ENCODE peak calls at places on chromosomes 13 and 19, in nine cellular contexts. E is GM23248; B is stimulated activated CD4-positive, alpha-beta T cell treated with anti-CD3 and anti-CD28 coated beads, Interleukin-4, amount 100 ng/mL, for 4 hours; T is SK-N-DZ; L is lower leg skin; S is H4; N is myocyte; U is AG08395; Q is neural crest cell. X is an unnamed sample.

GRCh38 chr13:95608640-95609280 is 35.7 kb downstream of the DZIP1 start:
- DNase-seq in L (no peak), Q (no peak), T (no peak), S (no peak), N (peak), B (no peak), E (peak), U (no peak), X (no peak)

GRCh38 chr19:7855426-7856276 is 18.5 kb downstream of the PRR36 start:
- DNase-seq in U (no peak), T (no peak), L (no peak), N (no peak), B (no peak), E (peak), S (no peak), Q (no peak), X (no peak)

GRCh38 chr19:676343-677105 is at the start of gene FSTL3:
- DNase-seq in S (no peak), U (peak), L (no peak), T (no peak), N (peak), Q (no peak), B (no peak), E (peak), X (peak)

GRCh38 chr13:30735025-30735967 is at the start of gene ALOX5AP:
- DNase-seq in B (peak), Q (no peak), S (no peak), T (no peak), L (no peak), N (no peak), U (no peak), E (no peak), X (no peak)

GRCh38 chr13:107299717-107300116 is 731.8 kb upstream of the ARGLU1 start:
- DNase-seq in S (no peak), E (no peak), U (no peak), N (no peak), L (no peak), T (no peak), Q (no peak), B (no peak), X (no peak)

GRCh38 chr13:112438094-112438493 is 61.9 kb downstream of the SPACA7 start:
- DNase-seq in U (no peak), T (no peak), N (no peak), E (no peak), B (no peak), L (no peak), Q (no peak), S (no peak), X (no peak)

GRCh38 chr13:46149272-46150133 is 32.5 kb downstream of the LCP1 start:
- DNase-seq in T (peak), N (no peak), S (no peak), B (peak), E (peak), L (no peak), U (no peak), Q (no peak), X (no peak)

GRCh38 chr19:19094513-19094912 is 30.7 kb downstream of the SLC25A42 start:
- DNase-seq in T (no peak), Q (no peak), U (no peak), E (no peak), S (no peak), L (no peak), N (no peak), B (no peak), X (no peak)

GRCh38 chr19:4861147-4861546 is 6.3 kb downstream of the PLIN3 start:
- DNase-seq in B (no peak), U (no peak), N (no peak), Q (no peak), L (peak), S (no peak), E (no peak), T (no peak), X (no peak)

GRCh38 chr19:1451916-1452801 is 2.2 kb downstream of the APC2 start:
- DNase-seq in E (no peak), N (peak), Q (peak), U (no peak), S (no peak), L (no peak), B (no peak), T (peak), X (no peak)

GRCh38 chr19:23543351-23543750 is 143.7 kb downstream of the ZNF675 start:
- DNase-seq in E (no peak), S (no peak), Q (no peak), T (no peak), N (no peak), U (no peak), L (no peak), B (no peak), X (no peak)

GRCh38 chr13:32553720-32554119 is 15.1 kb upstream of the N4BP2L2 start:
- DNase-seq in U (no peak), T (no peak), B (no peak), Q (no peak), L (no peak), N (no peak), E (no peak), S (no peak), X (no peak)

GRCh38 chr13:25733061-25733491 is 318.7 kb downstream of the SHISA2 start:
- DNase-seq in Q (no peak), B (no peak), L (no peak), T (no peak), N (peak), S (no peak), E (no peak), U (no peak), X (no peak)

GRCh38 chr13:47588676-47589075 is 412.4 kb downstream of the SUCLA2 start:
- DNase-seq in N (no peak), Q (no peak), S (no peak), E (no peak), U (no peak), B (no peak), L (no peak), T (no peak), X (no peak)

GRCh38 chr13:24683833-24684599 is 3.8 kb downstream of the ATP12A start:
- DNase-seq in T (peak), Q (peak), E (peak), S (peak), L (no peak), U (peak), N (peak), B (peak), X (peak)

GRCh38 chr19:13417054-13417453 is 89.2 kb downstream of the CACNA1A start:
- DNase-seq in S (no peak), Q (no peak), U (no peak), L (no peak), E (no peak), B (no peak), T (no peak), N (no peak), X (no peak)

GRCh38 chr19:35901854-35902661 is at the start of gene HCST:
- DNase-seq in U (peak), Q (no peak), T (no peak), B (peak), E (peak), N (no peak), L (no peak), S (no peak), X (no peak)

GRCh38 chr13:96519380-96519779 is 429.5 kb downstream of the HS6ST3 start:
- DNase-seq in L (no peak), N (no peak), E (no peak), B (no peak), U (no peak), S (no peak), Q (no peak), T (no peak), X (no peak)

GRCh38 chr19:46730187-46730586 is 13.3 kb upstream of the PRKD2 start:
- DNase-seq in L (no peak), T (no peak), U (no peak), E (no peak), S (no peak), N (no peak), Q (no peak), B (no peak), X (no peak)